ENCODE peak calls at places on chromosome 21, in eight cellular contexts. J is NCI-H1694 treated with DMSO at 0.1 percent for 48 hours; I is AG09319; D is NCI-H2081; L is stimulated activated CD4-positive, alpha-beta T cell treated with anti-CD3 and anti-CD28 coated beads, Interleukin-4, amount 100 ng/mL, for 4 hours; A is NCI-H1436; B is uterus; S is nephron progenitor cell. O is an unnamed sample.
A peak's percentile ranks its signal among the peaks of the same experiment; 100 is the strongest.

GRCh38 chr21:38282921-38283320 is 26.1 kb downstream of the KCNJ15 start:
- DNase-seq in J (no peak), B (no peak), S (no peak), L (no peak), A (no peak), D (no peak), I (no peak), O (no peak)

GRCh38 chr21:43847301-43847700 is 17.7 kb upstream of the AGPAT3 start:
- DNase-seq in L (no peak), A (no peak), J (no peak), I (no peak), B (no peak), D (no peak), S (no peak), O (no peak)

GRCh38 chr21:33761104-33762036 is 119.1 kb downstream of the ITSN1 start:
- DNase-seq in D (no peak), L (no peak), B (peak; percentile 23), J (no peak), S (no peak), I (peak; percentile 83), A (no peak), O (peak; percentile 90)

GRCh38 chr21:45120975-45121374 is 46.6 kb downstream of the ADARB1 start:
- DNase-seq in J (no peak), I (no peak), S (no peak), A (no peak), D (no peak), B (no peak), L (no peak), O (no peak)

GRCh38 chr21:44503901-44504399 is 36.0 kb downstream of the KRTAP10-1 start:
- DNase-seq in L (no peak), S (no peak), A (no peak), D (no peak), I (no peak), J (no peak), B (no peak), O (no peak)

GRCh38 chr21:45217010-45217409 is 70.7 kb downstream of the POFUT2 start:
- DNase-seq in I (no peak), J (no peak), B (no peak), A (no peak), D (no peak), S (no peak), L (no peak), O (no peak)

GRCh38 chr21:44547656-44548331 is 3.5 kb downstream of the KRTAP10-2 start:
- DNase-seq in B (no peak), S (no peak), I (no peak), J (peak; percentile 91), L (peak; percentile 12), D (no peak), A (no peak), O (no peak)

GRCh38 chr21:42314616-42315295 is 453 bp downstream of the TFF3 start:
- DNase-seq in J (no peak), D (no peak), A (no peak), S (no peak), I (no peak), L (no peak), B (no peak), O (no peak)

GRCh38 chr21:38439957-38440356 is 58.3 kb downstream of the ERG start:
- DNase-seq in B (no peak), J (no peak), I (no peak), S (no peak), L (no peak), D (peak; percentile 0), A (no peak), O (no peak)

GRCh38 chr21:34693192-34693810 is 24.5 kb downstream of the CLIC6 start:
- DNase-seq in S (peak; percentile 42), D (peak; percentile 63), B (no peak), J (peak; percentile 74), A (peak; percentile 37), L (peak; percentile 27), I (peak; percentile 41), O (peak; percentile 40)

GRCh38 chr21:42530167-42530518 is 16.5 kb downstream of the SLC37A1 start:
- DNase-seq in I (no peak), L (peak; percentile 37), B (no peak), S (no peak), D (no peak), J (no peak), A (no peak), O (no peak)

GRCh38 chr21:45004481-45005263 is 64.8 kb downstream of the SLX9 start:
- DNase-seq in J (no peak), L (peak; percentile 43), B (peak; percentile 13), D (no peak), A (no peak), S (no peak), I (no peak), O (no peak)

GRCh38 chr21:15034126-15034848 is 30.5 kb downstream of the NRIP1 start:
- DNase-seq in S (no peak), J (no peak), D (no peak), I (peak; percentile 12), L (no peak), A (no peak), B (no peak), O (no peak)

GRCh38 chr21:35548904-35549615 is 500.0 kb upstream of the RUNX1 start:
- DNase-seq in S (no peak), A (no peak), L (no peak), B (no peak), I (no peak), D (no peak), J (no peak), O (no peak)

GRCh38 chr21:38897532-38898421 is 92.0 kb downstream of the ETS2 start:
- DNase-seq in S (no peak), A (no peak), D (peak; percentile 14), L (no peak), I (no peak), B (no peak), J (no peak), O (no peak)

GRCh38 chr21:45923146-45923545 is 58.4 kb upstream of the COL6A1 start:
- DNase-seq in J (no peak), A (no peak), S (peak; percentile 79), B (peak; percentile 81), I (peak; percentile 49), D (no peak), L (peak; percentile 53), O (peak; percentile 59)

GRCh38 chr21:46294647-46295176 is 8.6 kb downstream of the YBEY start:
- DNase-seq in D (no peak), B (no peak), A (no peak), S (no peak), L (no peak), J (no peak), I (no peak), O (no peak)

GRCh38 chr21:42639646-42640152 is 13.7 kb upstream of the PDE9A start:
- DNase-seq in D (no peak), B (no peak), L (no peak), J (no peak), A (no peak), S (no peak), I (no peak), O (no peak)

GRCh38 chr21:36602735-36603134 is 96.2 kb upstream of the SIM2 start:
- DNase-seq in S (no peak), A (no peak), D (no peak), B (no peak), J (no peak), I (no peak), L (no peak), O (no peak)

GRCh38 chr21:26587621-26588260 is 14.7 kb upstream of the CYYR1 start:
- DNase-seq in I (peak; percentile 30), D (no peak), L (no peak), S (no peak), J (no peak), A (no peak), B (no peak), O (peak; percentile 62)

GRCh38 chr21:45504021-45504515 is 38.2 kb downstream of the SLC19A1 start:
- DNase-seq in B (peak; percentile 11), J (no peak), D (no peak), L (no peak), A (no peak), S (no peak), I (no peak), O (no peak)

GRCh38 chr21:40315647-40316046 is 448.4 kb downstream of the PCP4 start:
- DNase-seq in L (no peak), J (no peak), S (no peak), A (no peak), B (no peak), D (no peak), I (no peak), O (no peak)

GRCh38 chr21:44920694-44921604 is at the start of gene ITGB2:
- DNase-seq in J (no peak), I (no peak), S (no peak), L (peak; percentile 62), D (no peak), B (no peak), A (no peak), O (no peak)

GRCh38 chr21:26686278-26686677 is 113.2 kb upstream of the CYYR1 start:
- DNase-seq in I (no peak), A (no peak), S (no peak), D (peak; percentile 1), J (no peak), B (no peak), L (peak; percentile 17), O (no peak)

GRCh38 chr21:44482581-44483287 is 27.4 kb downstream of the LRRC3 start:
- DNase-seq in J (no peak), S (no peak), D (no peak), B (no peak), L (no peak), A (no peak), I (no peak), O (no peak)

GRCh38 chr21:45562401-45562800 is 20.2 kb upstream of the SLC19A1 start:
- DNase-seq in J (no peak), D (no peak), L (no peak), I (no peak), A (no peak), S (no peak), B (no peak), O (no peak)

GRCh38 chr21:42309753-42310213 is 5.4 kb downstream of the TFF3 start:
- DNase-seq in B (no peak), L (peak; percentile 38), S (peak; percentile 90), I (no peak), A (peak; percentile 54), J (peak; percentile 41), D (peak; percentile 65), O (no peak)